ENCODE peak calls at places on chromosomes 3 and 15, in six cellular contexts. One of them, this sample, is unnamed.

GRCh38 chr3:48215019-48215418 is 8.3 kb upstream of the CAMP start:
- DNase-seq in progenitor cell of endocrine pancreas: no peak
- DNase-seq in mucosa of descending colon: no peak
- DNase-seq in dorsolateral prefrontal cortex: no peak
- DNase-seq in cardiac muscle cell: peak; percentile 31
- DNase-seq in HFF-Myc: no peak
- DNase-seq in this sample: no peak

GRCh38 chr3:75001330-75001729 is 386.9 kb upstream of the CNTN3 start:
- DNase-seq in progenitor cell of endocrine pancreas: no peak
- DNase-seq in mucosa of descending colon: no peak
- DNase-seq in dorsolateral prefrontal cortex: no peak
- DNase-seq in cardiac muscle cell: peak; percentile 1
- DNase-seq in HFF-Myc: no peak
- DNase-seq in this sample: no peak

GRCh38 chr3:184005981-184006507 is 11.6 kb downstream of the ABCC5 start:
- DNase-seq in progenitor cell of endocrine pancreas: no peak
- DNase-seq in mucosa of descending colon: peak; percentile 94
- DNase-seq in dorsolateral prefrontal cortex: peak; percentile 57
- DNase-seq in cardiac muscle cell: peak; percentile 34
- DNase-seq in HFF-Myc: no peak
- DNase-seq in this sample: peak; percentile 25

GRCh38 chr3:69963643-69964042 is 35.9 kb upstream of the SAMMSON start:
- DNase-seq in progenitor cell of endocrine pancreas: no peak
- DNase-seq in mucosa of descending colon: no peak
- DNase-seq in dorsolateral prefrontal cortex: no peak
- DNase-seq in cardiac muscle cell: no peak
- DNase-seq in HFF-Myc: no peak
- DNase-seq in this sample: no peak

GRCh38 chr3:51717947-51718346 is 11.1 kb downstream of the GRM2 start:
- DNase-seq in progenitor cell of endocrine pancreas: no peak
- DNase-seq in mucosa of descending colon: no peak
- DNase-seq in dorsolateral prefrontal cortex: no peak
- DNase-seq in cardiac muscle cell: no peak
- DNase-seq in HFF-Myc: no peak
- DNase-seq in this sample: no peak

GRCh38 chr3:157104928-157105652 is 54.9 kb downstream of the CCNL1 start:
- DNase-seq in progenitor cell of endocrine pancreas: no peak
- DNase-seq in mucosa of descending colon: no peak
- DNase-seq in dorsolateral prefrontal cortex: no peak
- DNase-seq in cardiac muscle cell: no peak
- DNase-seq in HFF-Myc: no peak
- DNase-seq in this sample: no peak

GRCh38 chr3:122679467-122680291 is 960 bp upstream of the PARP14 start:
- DNase-seq in progenitor cell of endocrine pancreas: no peak
- DNase-seq in mucosa of descending colon: peak; percentile 43
- DNase-seq in dorsolateral prefrontal cortex: no peak
- DNase-seq in cardiac muscle cell: peak; percentile 25
- DNase-seq in HFF-Myc: no peak
- DNase-seq in this sample: no peak

GRCh38 chr15:28185148-28185895 is 86.2 kb upstream of the OCA2 start:
- DNase-seq in progenitor cell of endocrine pancreas: no peak
- DNase-seq in mucosa of descending colon: no peak
- DNase-seq in dorsolateral prefrontal cortex: no peak
- DNase-seq in cardiac muscle cell: no peak
- DNase-seq in HFF-Myc: no peak
- DNase-seq in this sample: no peak

GRCh38 chr3:134463676-134464611 is 21.8 kb downstream of the ANAPC13 start:
- DNase-seq in progenitor cell of endocrine pancreas: peak; percentile 11
- DNase-seq in mucosa of descending colon: peak; percentile 30
- DNase-seq in dorsolateral prefrontal cortex: peak; percentile 60
- DNase-seq in cardiac muscle cell: peak; percentile 98
- DNase-seq in HFF-Myc: peak; percentile 96
- DNase-seq in this sample: no peak

GRCh38 chr3:194140520-194141414 is 4.8 kb downstream of the HES1 start:
- DNase-seq in progenitor cell of endocrine pancreas: peak; percentile 28
- DNase-seq in mucosa of descending colon: peak; percentile 63
- DNase-seq in dorsolateral prefrontal cortex: no peak
- DNase-seq in cardiac muscle cell: peak; percentile 73
- DNase-seq in HFF-Myc: no peak
- DNase-seq in this sample: peak; percentile 33

GRCh38 chr15:67174864-67175573 is 79.4 kb downstream of the AAGAB start:
- DNase-seq in progenitor cell of endocrine pancreas: no peak
- DNase-seq in mucosa of descending colon: peak; percentile 24
- DNase-seq in dorsolateral prefrontal cortex: no peak
- DNase-seq in cardiac muscle cell: no peak
- DNase-seq in HFF-Myc: no peak
- DNase-seq in this sample: no peak

GRCh38 chr15:90902996-90903732 is at the start of gene MAN2A2:
- DNase-seq in progenitor cell of endocrine pancreas: peak; percentile 49
- DNase-seq in mucosa of descending colon: peak; percentile 84
- DNase-seq in dorsolateral prefrontal cortex: peak; percentile 57
- DNase-seq in cardiac muscle cell: peak; percentile 44
- DNase-seq in HFF-Myc: no peak
- DNase-seq in this sample: peak; percentile 64

GRCh38 chr15:42650208-42651066 is 75.0 kb downstream of the STARD9 start:
- DNase-seq in progenitor cell of endocrine pancreas: peak; percentile 25
- DNase-seq in mucosa of descending colon: peak; percentile 90
- DNase-seq in dorsolateral prefrontal cortex: peak; percentile 44
- DNase-seq in cardiac muscle cell: peak; percentile 89
- DNase-seq in HFF-Myc: peak; percentile 86
- DNase-seq in this sample: no peak

GRCh38 chr15:77025941-77026411 is 31.1 kb downstream of the PSTPIP1 start:
- DNase-seq in progenitor cell of endocrine pancreas: no peak
- DNase-seq in mucosa of descending colon: peak; percentile 1
- DNase-seq in dorsolateral prefrontal cortex: peak; percentile 10
- DNase-seq in cardiac muscle cell: no peak
- DNase-seq in HFF-Myc: no peak
- DNase-seq in this sample: peak; percentile 1

GRCh38 chr15:62658498-62658897 is 384.0 kb upstream of the TPM1 start:
- DNase-seq in progenitor cell of endocrine pancreas: no peak
- DNase-seq in mucosa of descending colon: no peak
- DNase-seq in dorsolateral prefrontal cortex: peak; percentile 36
- DNase-seq in cardiac muscle cell: no peak
- DNase-seq in HFF-Myc: no peak
- DNase-seq in this sample: no peak

GRCh38 chr15:52277575-52277974 is 18.0 kb downstream of the MYO5C start:
- DNase-seq in progenitor cell of endocrine pancreas: no peak
- DNase-seq in mucosa of descending colon: no peak
- DNase-seq in dorsolateral prefrontal cortex: no peak
- DNase-seq in cardiac muscle cell: no peak
- DNase-seq in HFF-Myc: no peak
- DNase-seq in this sample: no peak

GRCh38 chr3:137509354-137510045 is 254.6 kb upstream of the SOX14 start:
- DNase-seq in progenitor cell of endocrine pancreas: peak; percentile 18
- DNase-seq in mucosa of descending colon: no peak
- DNase-seq in dorsolateral prefrontal cortex: no peak
- DNase-seq in cardiac muscle cell: no peak
- DNase-seq in HFF-Myc: no peak
- DNase-seq in this sample: no peak

GRCh38 chr3:37143821-37144220 is 30.6 kb downstream of the LRRFIP2 start:
- DNase-seq in progenitor cell of endocrine pancreas: no peak
- DNase-seq in mucosa of descending colon: no peak
- DNase-seq in dorsolateral prefrontal cortex: no peak
- DNase-seq in cardiac muscle cell: no peak
- DNase-seq in HFF-Myc: no peak
- DNase-seq in this sample: no peak

GRCh38 chr3:141680620-141681389 is 57.3 kb upstream of the RNF7 start:
- DNase-seq in progenitor cell of endocrine pancreas: no peak
- DNase-seq in mucosa of descending colon: peak; percentile 12
- DNase-seq in dorsolateral prefrontal cortex: no peak
- DNase-seq in cardiac muscle cell: peak; percentile 74
- DNase-seq in HFF-Myc: no peak
- DNase-seq in this sample: no peak

GRCh38 chr15:52800852-52801747 is 11.0 kb upstream of the ONECUT1 start:
- DNase-seq in progenitor cell of endocrine pancreas: no peak
- DNase-seq in mucosa of descending colon: no peak
- DNase-seq in dorsolateral prefrontal cortex: no peak
- DNase-seq in cardiac muscle cell: no peak
- DNase-seq in HFF-Myc: no peak
- DNase-seq in this sample: no peak

DNA sequence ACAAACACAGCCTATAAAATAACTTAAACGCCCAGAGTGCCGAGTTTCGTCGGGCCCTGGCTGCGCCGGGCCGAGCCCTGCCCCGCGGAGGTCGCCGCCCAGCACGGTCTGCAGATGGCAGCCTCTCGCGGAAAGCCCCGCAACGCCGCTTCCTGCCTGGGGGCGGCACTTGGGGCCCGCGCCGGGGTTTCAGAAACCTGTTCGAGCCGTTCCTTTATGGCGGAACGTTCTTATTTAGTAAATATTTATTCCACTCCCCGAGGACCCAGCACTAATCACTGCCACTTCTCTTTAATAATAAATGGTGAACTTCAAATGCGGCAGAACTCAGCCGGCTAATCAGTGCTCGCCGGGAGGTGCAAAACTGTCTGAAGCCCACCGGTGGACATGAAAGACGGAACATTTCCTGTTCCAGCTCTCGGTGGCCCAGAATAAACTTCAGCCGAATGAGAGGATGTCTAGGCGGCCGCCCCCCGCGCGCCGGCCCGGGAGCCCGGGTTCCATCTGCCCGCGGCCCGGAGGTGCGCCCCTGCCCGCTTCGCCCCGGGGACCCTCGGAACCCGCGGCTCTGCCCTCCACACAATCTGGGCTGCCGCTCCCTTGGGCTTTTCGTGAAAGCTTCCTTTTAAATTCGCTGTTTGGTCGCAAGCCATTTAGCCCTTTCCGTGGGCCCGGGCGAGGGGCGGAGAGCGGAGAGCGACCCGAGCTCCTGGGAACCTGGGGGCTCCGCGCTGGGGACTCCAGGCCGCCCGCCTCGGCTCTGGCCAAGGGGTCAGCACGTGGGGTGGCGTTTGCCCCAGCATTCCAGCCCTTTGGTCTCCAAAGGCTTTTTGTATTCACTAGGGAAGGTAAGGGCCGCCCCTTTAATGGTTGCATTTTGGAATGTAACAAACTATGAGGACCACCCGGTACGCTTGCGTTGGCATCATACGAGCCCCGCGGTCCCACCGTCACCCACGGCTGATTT is 110.8 kb upstream of the ATP11B start:
- DNase-seq in progenitor cell of endocrine pancreas: peak; percentile 62
- DNase-seq in mucosa of descending colon: peak; percentile 75
- DNase-seq in dorsolateral prefrontal cortex: peak; percentile 38
- DNase-seq in cardiac muscle cell: peak; percentile 44
- DNase-seq in HFF-Myc: no peak
- DNase-seq in this sample: peak; percentile 61
- TF ChIP-seq CTCF in progenitor cell of endocrine pancreas: peak; percentile 60
- TF ChIP-seq CTCF in mucosa of descending colon: no peak
- TF ChIP-seq CTCF in dorsolateral prefrontal cortex: peak; percentile 25
- TF ChIP-seq CTCF in cardiac muscle cell: peak; percentile 26
- TF ChIP-seq CTCF in HFF-Myc: no peak
- TF ChIP-seq CTCF in this sample: no peak

DNA sequence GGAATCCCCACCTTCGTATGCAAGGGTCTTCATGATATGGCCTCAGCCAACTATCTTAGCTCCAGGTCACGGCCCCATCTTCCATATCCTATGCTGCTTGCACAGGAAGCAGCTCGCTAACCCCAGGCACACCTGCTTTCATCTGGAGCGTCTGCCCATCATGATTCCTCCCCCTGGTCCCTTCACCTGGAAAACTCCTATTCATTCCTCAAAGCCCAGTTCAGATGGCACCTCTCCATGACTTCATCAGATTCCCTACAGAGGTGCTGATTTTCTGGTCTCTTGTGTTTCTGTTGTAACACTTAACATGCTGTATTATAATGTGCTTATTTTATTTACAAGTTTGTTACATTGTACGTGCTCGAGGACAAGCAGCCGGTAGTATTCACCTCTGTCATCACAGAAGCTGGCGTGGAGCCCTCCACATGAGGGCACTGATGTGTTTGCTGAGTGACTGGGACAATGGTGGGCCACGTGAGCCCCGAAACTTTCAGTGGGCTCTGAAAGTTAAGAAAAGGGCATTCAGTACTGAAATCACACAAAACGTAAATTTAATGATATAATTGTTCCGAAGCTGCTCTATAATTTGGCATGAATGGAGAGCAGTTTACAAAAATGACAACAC is 16.2 kb downstream of the MUC20 start:
- DNase-seq in progenitor cell of endocrine pancreas: no peak
- DNase-seq in mucosa of descending colon: no peak
- DNase-seq in dorsolateral prefrontal cortex: no peak
- DNase-seq in cardiac muscle cell: no peak
- DNase-seq in HFF-Myc: no peak
- DNase-seq in this sample: no peak
- TF ChIP-seq CTCF in progenitor cell of endocrine pancreas: no peak
- TF ChIP-seq CTCF in mucosa of descending colon: no peak
- TF ChIP-seq CTCF in dorsolateral prefrontal cortex: no peak
- TF ChIP-seq CTCF in cardiac muscle cell: no peak
- TF ChIP-seq CTCF in HFF-Myc: no peak
- TF ChIP-seq CTCF in this sample: no peak

GRCh38 chr15:65336369-65336766 is 31.9 kb downstream of the RNU5B-1 start:
- DNase-seq in progenitor cell of endocrine pancreas: no peak
- DNase-seq in mucosa of descending colon: no peak
- DNase-seq in dorsolateral prefrontal cortex: no peak
- DNase-seq in cardiac muscle cell: no peak
- DNase-seq in HFF-Myc: no peak
- DNase-seq in this sample: no peak
- TF ChIP-seq CTCF in progenitor cell of endocrine pancreas: no peak
- TF ChIP-seq CTCF in mucosa of descending colon: no peak
- TF ChIP-seq CTCF in dorsolateral prefrontal cortex: no peak
- TF ChIP-seq CTCF in cardiac muscle cell: no peak
- TF ChIP-seq CTCF in HFF-Myc: no peak
- TF ChIP-seq CTCF in this sample: no peak

GRCh38 chr3:58135712-58136543 is 74.8 kb downstream of the DNASE1L3 start:
- DNase-seq in progenitor cell of endocrine pancreas: no peak
- DNase-seq in mucosa of descending colon: no peak
- DNase-seq in dorsolateral prefrontal cortex: no peak
- DNase-seq in cardiac muscle cell: peak; percentile 10
- DNase-seq in HFF-Myc: no peak
- DNase-seq in this sample: no peak
- TF ChIP-seq CTCF in progenitor cell of endocrine pancreas: peak; percentile 46
- TF ChIP-seq CTCF in mucosa of descending colon: no peak
- TF ChIP-seq CTCF in dorsolateral prefrontal cortex: peak; percentile 17
- TF ChIP-seq CTCF in cardiac muscle cell: peak; percentile 39
- TF ChIP-seq CTCF in HFF-Myc: no peak
- TF ChIP-seq CTCF in this sample: no peak

GRCh38 chr15:79682851-79683288 is 213.9 kb downstream of the MTHFS start:
- DNase-seq in progenitor cell of endocrine pancreas: no peak
- DNase-seq in mucosa of descending colon: no peak
- DNase-seq in dorsolateral prefrontal cortex: no peak
- DNase-seq in cardiac muscle cell: peak; percentile 37
- DNase-seq in HFF-Myc: no peak
- DNase-seq in this sample: no peak
- TF ChIP-seq CTCF in progenitor cell of endocrine pancreas: no peak
- TF ChIP-seq CTCF in mucosa of descending colon: no peak
- TF ChIP-seq CTCF in dorsolateral prefrontal cortex: no peak
- TF ChIP-seq CTCF in cardiac muscle cell: no peak
- TF ChIP-seq CTCF in HFF-Myc: no peak
- TF ChIP-seq CTCF in this sample: no peak

This sample was measured in activated B cell treated with CpG ODN at 0.5 μM for 24 hours.